ENCODE peak calls at places on chromosomes 2 and 18, in four cellular contexts. T is A549, B is transverse colon, L is tibial nerve. P is an unnamed sample.

GRCh38 chr2:20592106-20593071 is 58.5 kb downstream of the HS1BP3 start:
- DNase-seq in T (no peak), B (peak; percentile 5), L (peak; percentile 10), P (peak; percentile 34)

GRCh38 chr2:231648579-231649174 is 56.0 kb downstream of the TEX44 start:
- DNase-seq in T (peak; percentile 62), B (peak; percentile 89), L (no peak), P (peak; percentile 56)

GRCh38 chr18:37551249-37551648 is 14.3 kb downstream of the CELF4 start:
- DNase-seq in T (no peak), B (no peak), L (no peak), P (no peak)

GRCh38 chr2:38947241-38948239 is 57.9 kb downstream of the ARHGEF33 start:
- DNase-seq in T (peak; percentile 95), B (peak; percentile 70), L (peak; percentile 46), P (peak; percentile 74)

GRCh38 chr18:9736942-9737813 is 29.1 kb downstream of the RAB31 start:
- DNase-seq in T (no peak), B (peak; percentile 44), L (no peak), P (no peak)

GRCh38 chr2:48170281-48170680 is 264.0 kb upstream of the FBXO11 start:
- DNase-seq in T (no peak), B (no peak), L (no peak), P (no peak)

GRCh38 chr2:222641336-222641735 is 14.6 kb downstream of the FARSB start:
- DNase-seq in T (no peak), B (no peak), L (no peak), P (no peak)

GRCh38 chr2:164495491-164496223 is 125.6 kb downstream of the GRB14 start:
- DNase-seq in T (peak; percentile 15), B (no peak), L (no peak), P (no peak)

GRCh38 chr2:234191819-234192407 is 141.4 kb downstream of the SPP2 start:
- DNase-seq in T (peak; percentile 31), B (no peak), L (no peak), P (no peak)

GRCh38 chr2:25614711-25615110 is 58.7 kb downstream of the DTNB start:
- DNase-seq in T (no peak), B (no peak), L (no peak), P (no peak)

GRCh38 chr18:79059456-79059855 is 9.7 kb upstream of the ATP9B start:
- DNase-seq in T (no peak), B (no peak), L (no peak), P (no peak)

GRCh38 chr2:21715865-21716264 is 592.1 kb downstream of the TDRD15 start:
- DNase-seq in T (no peak), B (no peak), L (no peak), P (no peak)

GRCh38 chr2:10378189-10378588 is 69.9 kb downstream of the ODC1 start:
- DNase-seq in T (no peak), B (peak; percentile 51), L (no peak), P (no peak)

GRCh38 chr2:46275995-46276394 is 21.2 kb upstream of the EPAS1 start:
- DNase-seq in T (no peak), B (peak; percentile 31), L (no peak), P (peak; percentile 76)
- H3K27ac ChIP-seq in T (peak overlapping the region; percentile 32), B (peak overlapping the region; percentile 31), L (no peak overlapping the region), P (peak overlapping the region; percentile 36)

GRCh38 chr18:61992285-61992684 is 99.5 kb upstream of the RNF152 start:
- DNase-seq in T (no peak), B (no peak), L (no peak), P (no peak)

GRCh38 chr18:61992923-61993322 is 100.1 kb upstream of the RNF152 start:
- DNase-seq in T (no peak), B (no peak), L (no peak), P (no peak)

GRCh38 chr18:61989138-61989537 is 96.3 kb upstream of the RNF152 start:
- DNase-seq in T (no peak), B (no peak), L (no peak), P (no peak)

GRCh38 chr18:61991836-61992235 is 99.0 kb upstream of the RNF152 start:
- DNase-seq in T (no peak), B (no peak), L (no peak), P (no peak)

GRCh38 chr18:61991201-61991600 is 98.4 kb upstream of the RNF152 start:
- DNase-seq in T (no peak), B (no peak), L (no peak), P (no peak)
- TF ChIP-seq POLR2A in T (no peak), B (no peak), L (no peak), P (no peak)

DNA sequence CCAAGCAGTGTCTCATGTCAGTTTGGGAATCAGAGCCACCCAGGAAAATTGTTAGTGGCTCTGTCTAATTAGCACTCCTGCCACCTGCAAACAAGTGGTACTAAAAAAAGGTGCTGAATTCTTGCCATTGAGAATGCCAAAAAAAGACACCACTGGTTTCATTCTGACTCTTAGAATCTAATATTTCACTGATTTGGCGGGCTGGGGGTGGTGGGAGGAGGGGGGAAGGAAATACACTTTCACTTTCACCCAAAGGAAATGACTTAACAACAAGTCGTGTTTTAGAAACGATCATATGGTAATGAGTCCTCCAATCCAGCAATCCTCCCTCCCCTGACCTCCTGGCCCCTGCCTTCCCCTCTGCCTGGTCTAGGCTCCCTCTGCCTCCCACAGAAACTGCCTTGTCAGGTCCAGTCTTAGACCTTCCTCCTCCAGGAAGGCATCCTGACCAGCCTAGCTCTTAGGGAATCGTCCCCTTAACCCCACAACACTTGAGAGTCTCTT is 4.4 kb upstream of the KLHL29 start:
- DNase-seq in T (no peak), B (no peak), L (no peak), P (no peak)
- TF ChIP-seq EP300 in T (no peak), B (no peak), L (no peak), P (no peak)

GRCh38 chr2:99471635-99472326 is 18.0 kb downstream of the REV1 start:
- DNase-seq in T (no peak), B (no peak), L (no peak), P (no peak)
- H3K27ac ChIP-seq in T (no peak overlapping the region), B (no peak overlapping the region), L (no peak overlapping the region), P (no peak overlapping the region)

DNA sequence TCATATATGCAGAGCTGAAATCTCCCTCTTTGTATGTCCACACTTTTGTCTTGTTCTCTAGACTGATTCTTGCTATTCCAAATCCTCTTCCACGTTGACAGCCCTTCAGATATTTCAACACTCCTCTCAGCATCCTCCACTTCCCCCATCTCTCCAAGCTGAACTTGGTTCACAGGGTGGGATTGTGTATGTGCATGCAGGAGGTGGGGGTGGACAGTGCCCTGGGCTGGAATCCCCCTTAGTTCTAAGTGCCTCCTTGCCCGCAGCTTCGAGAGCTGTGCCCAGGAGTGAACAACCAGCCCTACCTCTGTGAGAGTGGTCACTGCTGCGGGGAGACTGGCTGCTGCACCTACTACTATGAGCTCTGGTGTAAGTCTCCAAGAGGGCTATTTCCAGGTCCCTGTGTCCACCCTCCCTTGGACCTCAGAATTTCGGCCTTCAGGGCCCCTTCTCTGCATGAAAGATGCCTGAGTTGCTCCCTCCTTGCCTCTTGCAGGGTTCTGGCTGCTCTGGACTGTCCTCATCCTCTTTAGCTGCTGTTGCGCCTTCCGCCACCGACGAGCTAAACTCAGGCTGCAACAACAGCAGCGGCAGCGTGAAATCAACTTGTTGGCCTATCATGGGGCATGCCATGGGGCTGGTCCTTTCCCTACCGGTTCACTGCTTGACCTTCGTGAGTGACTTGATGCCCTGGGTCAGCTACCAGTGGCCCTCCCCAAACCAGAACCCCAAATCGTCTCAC is 1.3 kb downstream of the WBP1 start:
- DNase-seq in T (no peak), B (no peak), L (no peak), P (no peak)
- TF ChIP-seq POLR2A in T (peak; percentile 16), B (no peak), L (no peak), P (no peak)

GRCh38 chr18:70419526-70419925 is 130.7 kb downstream of the SOCS6 start:
- DNase-seq in T (no peak), B (no peak), L (no peak), P (no peak)
- TF ChIP-seq EP300 in T (no peak), B (no peak), L (no peak), P (no peak)

GRCh38 chr2:66573866-66574265 is 138.9 kb downstream of the MEIS1 start:
- DNase-seq in T (no peak), B (no peak), L (no peak), P (peak; percentile 28)

GRCh38 chr2:66574701-66575624 is 140.0 kb downstream of the MEIS1 start:
- DNase-seq in T (peak; percentile 79), B (peak; percentile 44), L (no peak), P (peak; percentile 76)

GRCh38 chr2:66576381-66577330 is 141.7 kb downstream of the MEIS1 start:
- DNase-seq in T (peak; percentile 28), B (no peak), L (no peak), P (peak; percentile 56)

GRCh38 chr2:66577331-66578041 is 142.6 kb downstream of the MEIS1 start:
- DNase-seq in T (peak; percentile 28), B (no peak), L (no peak), P (peak; percentile 69)

DNA sequence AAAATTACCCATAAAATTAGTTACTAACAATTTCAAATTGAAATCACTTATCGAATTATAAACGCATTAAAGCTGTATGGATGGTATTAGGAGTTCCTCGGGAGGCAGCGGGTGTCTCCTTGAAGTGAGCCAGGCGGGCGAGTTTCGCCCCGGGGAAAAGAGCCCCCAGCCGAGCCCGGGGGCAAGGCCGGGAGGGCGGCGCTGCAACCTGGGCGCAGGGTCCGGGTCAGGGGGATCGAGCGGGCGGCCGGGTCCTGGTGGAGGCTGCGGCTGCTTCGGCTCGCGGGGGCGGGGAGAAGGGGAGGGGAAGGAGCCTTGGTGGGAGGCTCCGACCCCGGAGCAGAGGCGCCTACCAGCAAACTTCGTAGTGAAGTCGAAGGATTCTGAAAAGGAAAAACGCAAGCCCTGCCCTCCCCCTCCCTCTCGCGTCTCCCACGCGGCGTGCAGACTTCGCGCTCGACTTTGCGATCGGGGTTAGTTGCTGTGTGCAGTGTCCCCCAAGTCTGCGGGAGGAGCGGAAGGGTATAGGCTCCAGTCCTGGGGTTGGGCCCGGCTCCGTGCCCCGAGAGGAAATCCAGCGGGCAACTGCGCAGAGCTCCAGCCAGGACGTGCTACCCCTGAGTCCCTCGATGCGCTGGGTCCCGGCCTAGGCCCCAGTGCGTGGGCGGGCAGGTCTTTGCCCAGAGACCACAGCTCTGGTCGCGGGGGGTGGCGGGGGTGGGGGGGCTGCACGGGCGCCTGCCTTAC is 140.9 kb downstream of the MEIS1 start:
- DNase-seq in T (peak; percentile 13), B (no peak), L (no peak), P (peak; percentile 66)
- H3K27ac ChIP-seq in T (peak overlapping the region; percentile 54), B (peak overlapping the region; percentile 93), L (peak overlapping the region; percentile 41), P (peak overlapping the region; percentile 83)

GRCh38 chr2:179019260-179019659 is 30.7 kb downstream of the CCDC141 start:
- DNase-seq in T (no peak), B (no peak), L (no peak), P (no peak)

GRCh38 chr2:179024445-179024844 is 25.5 kb downstream of the CCDC141 start:
- DNase-seq in T (no peak), B (no peak), L (no peak), P (no peak)

GRCh38 chr2:179020156-179020750 is 29.7 kb downstream of the CCDC141 start:
- DNase-seq in T (no peak), B (no peak), L (no peak), P (no peak)

GRCh38 chr2:179021258-179021657 is 28.7 kb downstream of the CCDC141 start:
- DNase-seq in T (no peak), B (no peak), L (no peak), P (no peak)

DNA sequence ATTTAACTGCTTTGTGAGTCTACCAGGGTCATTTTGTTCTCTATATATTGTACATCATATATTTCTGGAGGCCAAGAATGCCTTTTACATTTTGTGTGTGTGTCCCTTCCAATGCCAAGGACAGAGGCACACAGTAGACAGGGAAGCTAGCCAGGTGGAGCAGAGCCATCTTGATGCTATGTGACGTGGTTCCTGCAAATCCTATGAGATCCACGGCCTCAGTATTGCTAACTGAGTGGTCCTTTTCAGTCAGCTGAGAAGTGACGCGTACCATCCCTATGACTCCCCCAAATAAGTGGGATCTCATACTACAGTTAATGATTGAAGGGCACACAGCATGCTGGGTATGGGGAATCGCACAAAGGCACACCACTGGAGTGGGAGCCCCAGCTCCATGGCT is 27.3 kb downstream of the CCDC141 start:
- DNase-seq in T (no peak), B (no peak), L (no peak), P (no peak)
- TF ChIP-seq POLR2A in T (no peak), B (no peak), L (no peak), P (no peak)